ENCODE peak calls at places on chromosome 10, in ten cellular contexts. One of them, this sample, is unnamed. For H3K4me1, the result is how much of the 10 kb centered on the place peaks cover.

GRCh38 chr10:3624367-3624766 is 160.6 kb downstream of the KLF6 start:
- DNase-seq in fibroblast of lung: peak
- DNase-seq in GM23248: peak
- DNase-seq in trophoblast cell: peak
- DNase-seq in HepG2: no peak
- DNase-seq in colonic mucosa: no peak
- DNase-seq in IMR-90: peak
- DNase-seq in endodermal cell: no peak
- DNase-seq in K562: no peak
- DNase-seq in GM12878: no peak
- DNase-seq in this sample: no peak

GRCh38 chr10:80699602-80700039 is 161.9 kb downstream of the SH2D4B start:
- DNase-seq in colonic mucosa: peak
- DNase-seq in GM12878: no peak
- DNase-seq in trophoblast cell: peak
- DNase-seq in GM23248: peak
- DNase-seq in IMR-90: peak
- DNase-seq in fibroblast of lung: peak
- DNase-seq in HepG2: peak
- DNase-seq in endodermal cell: peak
- DNase-seq in K562: peak
- DNase-seq in this sample: peak

GRCh38 chr10:97024181-97025073 is 161.3 kb downstream of the SLIT1 start:
- DNase-seq in IMR-90: peak
- DNase-seq in fibroblast of lung: peak
- DNase-seq in trophoblast cell: peak
- DNase-seq in GM23248: peak
- DNase-seq in K562: peak
- DNase-seq in colonic mucosa: no peak
- DNase-seq in endodermal cell: no peak
- DNase-seq in GM12878: peak
- DNase-seq in HepG2: no peak
- DNase-seq in this sample: peak

GRCh38 chr10:109778993-109779392 is 144.3 kb downstream of the XPNPEP1 start:
- DNase-seq in IMR-90: no peak
- DNase-seq in fibroblast of lung: no peak
- DNase-seq in HepG2: no peak
- DNase-seq in GM12878: no peak
- DNase-seq in colonic mucosa: no peak
- DNase-seq in endodermal cell: peak
- DNase-seq in K562: no peak
- DNase-seq in trophoblast cell: no peak
- DNase-seq in GM23248: no peak
- DNase-seq in this sample: no peak

GRCh38 chr10:48451969-48452878 is 145.7 kb downstream of the MAPK8 start:
- DNase-seq in GM12878: no peak
- DNase-seq in K562: no peak
- DNase-seq in colonic mucosa: no peak
- DNase-seq in endodermal cell: no peak
- DNase-seq in GM23248: no peak
- DNase-seq in trophoblast cell: no peak
- DNase-seq in fibroblast of lung: no peak
- DNase-seq in IMR-90: no peak
- DNase-seq in HepG2: peak
- DNase-seq in this sample: peak

GRCh38 chr10:34866848-34867247 is 51.8 kb upstream of the PARD3 start:
- DNase-seq in endodermal cell: peak
- DNase-seq in GM23248: no peak
- DNase-seq in colonic mucosa: peak
- DNase-seq in IMR-90: no peak
- DNase-seq in GM12878: no peak
- DNase-seq in K562: no peak
- DNase-seq in fibroblast of lung: no peak
- DNase-seq in trophoblast cell: no peak
- DNase-seq in HepG2: no peak
- DNase-seq in this sample: no peak

GRCh38 chr10:84296071-84296981 is 32.1 kb upstream of the CCSER2 start:
- DNase-seq in fibroblast of lung: peak
- DNase-seq in GM12878: no peak
- DNase-seq in IMR-90: peak
- DNase-seq in K562: no peak
- DNase-seq in trophoblast cell: peak
- DNase-seq in GM23248: peak
- DNase-seq in HepG2: no peak
- DNase-seq in colonic mucosa: no peak
- DNase-seq in endodermal cell: peak
- DNase-seq in this sample: no peak

GRCh38 chr10:2121944-2122343 is 384.6 kb upstream of the ADARB2 start:
- DNase-seq in trophoblast cell: no peak
- DNase-seq in IMR-90: no peak
- DNase-seq in fibroblast of lung: no peak
- DNase-seq in GM12878: no peak
- DNase-seq in HepG2: no peak
- DNase-seq in endodermal cell: no peak
- DNase-seq in GM23248: no peak
- DNase-seq in K562: no peak
- DNase-seq in colonic mucosa: no peak
- DNase-seq in this sample: no peak

GRCh38 chr10:30758341-30758740 is 128.8 kb upstream of the LYZL2 start:
- DNase-seq in endodermal cell: no peak
- DNase-seq in GM12878: no peak
- DNase-seq in K562: no peak
- DNase-seq in colonic mucosa: no peak
- DNase-seq in fibroblast of lung: no peak
- DNase-seq in GM23248: peak
- DNase-seq in IMR-90: peak
- DNase-seq in trophoblast cell: no peak
- DNase-seq in HepG2: no peak
- DNase-seq in this sample: no peak

GRCh38 chr10:30759423-30759822 is 129.9 kb upstream of the LYZL2 start:
- DNase-seq in HepG2: no peak
- DNase-seq in GM23248: no peak
- DNase-seq in IMR-90: peak
- DNase-seq in GM12878: no peak
- DNase-seq in colonic mucosa: no peak
- DNase-seq in fibroblast of lung: peak
- DNase-seq in endodermal cell: no peak
- DNase-seq in K562: no peak
- DNase-seq in trophoblast cell: no peak
- DNase-seq in this sample: no peak

GRCh38 chr10:30755474-30755873 is 125.9 kb upstream of the LYZL2 start:
- DNase-seq in IMR-90: peak
- DNase-seq in trophoblast cell: no peak
- DNase-seq in K562: no peak
- DNase-seq in GM23248: peak
- DNase-seq in HepG2: no peak
- DNase-seq in colonic mucosa: no peak
- DNase-seq in endodermal cell: no peak
- DNase-seq in fibroblast of lung: peak
- DNase-seq in GM12878: no peak
- DNase-seq in this sample: no peak

GRCh38 chr10:30756896-30757295 is 127.3 kb upstream of the LYZL2 start:
- DNase-seq in colonic mucosa: no peak
- DNase-seq in trophoblast cell: no peak
- DNase-seq in K562: no peak
- DNase-seq in HepG2: no peak
- DNase-seq in GM12878: no peak
- DNase-seq in fibroblast of lung: no peak
- DNase-seq in IMR-90: no peak
- DNase-seq in GM23248: no peak
- DNase-seq in endodermal cell: no peak
- DNase-seq in this sample: no peak

GRCh38 chr10:30756151-30756550 is 126.6 kb upstream of the LYZL2 start:
- DNase-seq in HepG2: no peak
- DNase-seq in trophoblast cell: no peak
- DNase-seq in colonic mucosa: no peak
- DNase-seq in GM23248: no peak
- DNase-seq in endodermal cell: no peak
- DNase-seq in fibroblast of lung: no peak
- DNase-seq in K562: no peak
- DNase-seq in GM12878: no peak
- DNase-seq in IMR-90: no peak
- DNase-seq in this sample: no peak
- H3K9ac ChIP-seq in HepG2: no peak
- H3K9ac ChIP-seq in trophoblast cell: no peak
- H3K9ac ChIP-seq in colonic mucosa: no peak
- H3K9ac ChIP-seq in GM23248: no peak
- H3K9ac ChIP-seq in endodermal cell: no peak
- H3K9ac ChIP-seq in fibroblast of lung: no peak
- H3K9ac ChIP-seq in K562: no peak
- H3K9ac ChIP-seq in GM12878: no peak
- H3K9ac ChIP-seq in IMR-90: no peak
- H3K9ac ChIP-seq in this sample: no peak

GRCh38 chr10:119680668-119681070 is 29.5 kb downstream of the BAG3 start:
- DNase-seq in colonic mucosa: no peak
- DNase-seq in endodermal cell: no peak
- DNase-seq in K562: no peak
- DNase-seq in GM12878: no peak
- DNase-seq in HepG2: no peak
- DNase-seq in IMR-90: peak
- DNase-seq in trophoblast cell: no peak
- DNase-seq in fibroblast of lung: peak
- DNase-seq in GM23248: peak
- DNase-seq in this sample: no peak

GRCh38 chr10:119680050-119680449 is 28.9 kb downstream of the BAG3 start:
- DNase-seq in trophoblast cell: peak
- DNase-seq in GM23248: peak
- DNase-seq in colonic mucosa: no peak
- DNase-seq in HepG2: no peak
- DNase-seq in K562: no peak
- DNase-seq in endodermal cell: no peak
- DNase-seq in GM12878: no peak
- DNase-seq in fibroblast of lung: peak
- DNase-seq in IMR-90: peak
- DNase-seq in this sample: no peak

GRCh38 chr10:119677126-119677525 is 25.9 kb downstream of the BAG3 start:
- DNase-seq in colonic mucosa: no peak
- DNase-seq in IMR-90: no peak
- DNase-seq in K562: no peak
- DNase-seq in GM23248: no peak
- DNase-seq in endodermal cell: no peak
- DNase-seq in GM12878: no peak
- DNase-seq in fibroblast of lung: no peak
- DNase-seq in trophoblast cell: no peak
- DNase-seq in HepG2: no peak
- DNase-seq in this sample: no peak

GRCh38 chr10:119677904-119678755 is 26.9 kb downstream of the BAG3 start:
- DNase-seq in colonic mucosa: no peak
- DNase-seq in HepG2: no peak
- DNase-seq in endodermal cell: no peak
- DNase-seq in K562: no peak
- DNase-seq in trophoblast cell: no peak
- DNase-seq in IMR-90: no peak
- DNase-seq in GM12878: no peak
- DNase-seq in fibroblast of lung: no peak
- DNase-seq in GM23248: peak
- DNase-seq in this sample: no peak

DNA sequence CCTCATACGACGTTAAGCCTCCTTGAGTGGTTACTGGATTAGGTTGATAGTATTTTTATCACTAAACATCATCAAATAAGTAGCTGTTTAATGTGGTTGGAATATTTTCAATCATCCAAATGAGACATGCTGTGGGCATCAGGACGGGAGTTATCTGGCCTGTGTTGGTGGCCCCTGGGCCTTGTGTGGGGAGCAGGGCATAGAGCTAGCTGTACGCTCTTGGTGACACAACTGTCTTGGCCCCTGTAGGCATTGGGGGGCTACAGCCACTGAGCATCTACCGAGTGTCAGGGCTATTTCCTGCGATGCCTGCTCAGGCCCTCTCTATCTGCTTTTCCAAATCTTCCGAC is 28.3 kb downstream of the BAG3 start:
- DNase-seq in GM12878: no peak
- DNase-seq in IMR-90: no peak
- DNase-seq in endodermal cell: no peak
- DNase-seq in GM23248: no peak
- DNase-seq in K562: no peak
- DNase-seq in HepG2: no peak
- DNase-seq in fibroblast of lung: no peak
- DNase-seq in trophoblast cell: no peak
- DNase-seq in colonic mucosa: no peak
- DNase-seq in this sample: no peak
- H3K27ac ChIP-seq in GM12878: no peak
- H3K27ac ChIP-seq in IMR-90: no peak
- H3K27ac ChIP-seq in endodermal cell: no peak
- H3K27ac ChIP-seq in GM23248: peak
- H3K27ac ChIP-seq in K562: no peak
- H3K27ac ChIP-seq in HepG2: no peak
- H3K27ac ChIP-seq in fibroblast of lung: no peak
- H3K27ac ChIP-seq in trophoblast cell: no peak
- H3K27ac ChIP-seq in colonic mucosa: no peak
- H3K27ac ChIP-seq in this sample: no peak

DNA sequence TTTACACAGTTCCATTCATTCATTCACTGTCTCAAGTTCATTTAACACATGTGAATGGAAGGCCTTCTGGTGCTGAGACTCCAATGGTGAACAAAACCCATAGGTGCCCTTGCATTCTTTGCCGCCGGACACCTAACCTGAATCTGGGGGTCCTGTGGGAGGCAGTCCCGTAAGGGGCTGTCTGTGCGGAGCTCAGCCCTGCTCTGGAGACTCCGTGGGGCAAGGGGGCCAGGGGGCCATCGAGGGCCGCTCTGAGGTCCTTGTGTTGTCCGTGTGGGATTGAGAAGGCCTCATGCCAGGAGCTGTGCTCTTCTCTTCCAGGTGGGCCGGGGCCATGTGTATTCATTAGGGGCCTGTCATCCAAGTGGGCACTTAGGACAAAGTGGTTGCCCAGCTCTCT is 15.3 kb downstream of the PTPRE start:
- DNase-seq in fibroblast of lung: no peak
- DNase-seq in K562: no peak
- DNase-seq in HepG2: no peak
- DNase-seq in GM23248: no peak
- DNase-seq in endodermal cell: no peak
- DNase-seq in colonic mucosa: no peak
- DNase-seq in IMR-90: no peak
- DNase-seq in trophoblast cell: no peak
- DNase-seq in GM12878: no peak
- DNase-seq in this sample: no peak
- H3K4me1 ChIP-seq in fibroblast of lung: under half
- H3K4me1 ChIP-seq in K562: under half
- H3K4me1 ChIP-seq in HepG2: under half
- H3K4me1 ChIP-seq in GM23248: under half
- H3K4me1 ChIP-seq in endodermal cell: under half
- H3K4me1 ChIP-seq in colonic mucosa: under half
- H3K4me1 ChIP-seq in IMR-90: under half
- H3K4me1 ChIP-seq in trophoblast cell: under half
- H3K4me1 ChIP-seq in GM12878: under half
- H3K4me1 ChIP-seq in this sample: under half

GRCh38 chr10:129850790-129851189 is 113.3 kb downstream of the EBF3 start:
- DNase-seq in colonic mucosa: no peak
- DNase-seq in K562: no peak
- DNase-seq in trophoblast cell: no peak
- DNase-seq in endodermal cell: no peak
- DNase-seq in IMR-90: no peak
- DNase-seq in GM12878: no peak
- DNase-seq in HepG2: no peak
- DNase-seq in fibroblast of lung: no peak
- DNase-seq in GM23248: no peak
- DNase-seq in this sample: no peak

GRCh38 chr10:129848084-129848483 is 116.0 kb downstream of the EBF3 start:
- DNase-seq in HepG2: no peak
- DNase-seq in trophoblast cell: no peak
- DNase-seq in IMR-90: no peak
- DNase-seq in GM12878: no peak
- DNase-seq in K562: no peak
- DNase-seq in fibroblast of lung: no peak
- DNase-seq in colonic mucosa: no peak
- DNase-seq in endodermal cell: no peak
- DNase-seq in GM23248: no peak
- DNase-seq in this sample: no peak

GRCh38 chr10:129849452-129849750 is 114.7 kb downstream of the EBF3 start:
- DNase-seq in colonic mucosa: no peak
- DNase-seq in endodermal cell: no peak
- DNase-seq in GM23248: no peak
- DNase-seq in trophoblast cell: no peak
- DNase-seq in K562: no peak
- DNase-seq in IMR-90: no peak
- DNase-seq in fibroblast of lung: no peak
- DNase-seq in GM12878: no peak
- DNase-seq in HepG2: no peak
- DNase-seq in this sample: no peak

GRCh38 chr10:129848571-129849451 is 115.3 kb downstream of the EBF3 start:
- DNase-seq in colonic mucosa: no peak
- DNase-seq in IMR-90: no peak
- DNase-seq in GM12878: no peak
- DNase-seq in GM23248: peak
- DNase-seq in K562: no peak
- DNase-seq in HepG2: no peak
- DNase-seq in trophoblast cell: no peak
- DNase-seq in fibroblast of lung: no peak
- DNase-seq in endodermal cell: no peak
- DNase-seq in this sample: no peak

DNA sequence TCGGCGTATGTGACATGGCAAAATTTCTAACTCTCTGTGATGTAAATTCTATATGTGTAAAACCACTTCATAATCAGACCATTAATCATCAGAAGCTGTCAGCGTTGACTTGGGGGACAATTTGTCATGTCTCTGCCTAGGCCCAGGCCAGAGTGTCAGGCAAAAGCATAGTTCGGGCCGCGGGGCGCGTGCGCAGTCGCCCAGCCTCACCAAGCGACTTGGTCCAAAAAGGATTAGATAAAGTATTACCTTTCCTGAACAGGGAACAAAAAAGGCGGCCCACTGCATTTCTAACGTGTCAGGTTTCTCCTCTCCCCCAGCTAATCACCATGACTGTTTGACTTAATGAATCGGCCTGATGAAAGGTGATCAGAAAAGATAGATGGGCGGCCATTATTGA is 114.2 kb downstream of the EBF3 start:
- DNase-seq in HepG2: no peak
- DNase-seq in IMR-90: no peak
- DNase-seq in endodermal cell: no peak
- DNase-seq in trophoblast cell: no peak
- DNase-seq in GM23248: no peak
- DNase-seq in fibroblast of lung: no peak
- DNase-seq in GM12878: no peak
- DNase-seq in K562: no peak
- DNase-seq in colonic mucosa: no peak
- DNase-seq in this sample: no peak
- H3K9ac ChIP-seq in HepG2: no peak
- H3K9ac ChIP-seq in IMR-90: no peak
- H3K9ac ChIP-seq in endodermal cell: no peak
- H3K9ac ChIP-seq in trophoblast cell: no peak
- H3K9ac ChIP-seq in GM23248: no peak
- H3K9ac ChIP-seq in fibroblast of lung: no peak
- H3K9ac ChIP-seq in GM12878: no peak
- H3K9ac ChIP-seq in K562: no peak
- H3K9ac ChIP-seq in colonic mucosa: no peak
- H3K9ac ChIP-seq in this sample: no peak

This sample was measured in kidney.